ENCODE peak calls at places on chromosomes 12 and 14, in six cellular contexts. One of them, this sample, is unnamed.

GRCh38 chr14:54219281-54220121 is 177.3 kb upstream of the CDKN3 start:
- DNase-seq in GM12878: no peak
- DNase-seq in HCT116: no peak
- DNase-seq in K562: no peak
- DNase-seq in HepG2: no peak
- DNase-seq in H1: peak
- DNase-seq in this sample: no peak

GRCh38 chr12:82968644-82969339 is 282.1 kb downstream of the TMTC2 start:
- DNase-seq in GM12878: no peak
- DNase-seq in HCT116: no peak
- DNase-seq in K562: no peak
- DNase-seq in HepG2: no peak
- DNase-seq in H1: no peak
- DNase-seq in this sample: no peak

GRCh38 chr14:104794641-104795467 is 694 bp downstream of the AKT1 start:
- DNase-seq in GM12878: no peak
- DNase-seq in HCT116: no peak
- DNase-seq in K562: peak
- DNase-seq in HepG2: no peak
- DNase-seq in H1: no peak
- DNase-seq in this sample: no peak

GRCh38 chr14:24262821-24263733 is at the start of gene TGM1:
- DNase-seq in GM12878: no peak
- DNase-seq in HCT116: no peak
- DNase-seq in K562: no peak
- DNase-seq in HepG2: no peak
- DNase-seq in H1: peak
- DNase-seq in this sample: no peak

GRCh38 chr12:32053881-32054624 is 52.6 kb upstream of the BICD1 start:
- DNase-seq in GM12878: no peak
- DNase-seq in HCT116: no peak
- DNase-seq in K562: peak
- DNase-seq in HepG2: peak
- DNase-seq in H1: no peak
- DNase-seq in this sample: no peak

GRCh38 chr14:93285048-93285447 is 47.8 kb downstream of the BTBD7 start:
- DNase-seq in GM12878: no peak
- DNase-seq in HCT116: no peak
- DNase-seq in K562: no peak
- DNase-seq in HepG2: no peak
- DNase-seq in H1: no peak
- DNase-seq in this sample: no peak

GRCh38 chr12:94649349-94650142 is 811 bp downstream of the TMCC3 start:
- DNase-seq in GM12878: no peak
- DNase-seq in HCT116: no peak
- DNase-seq in K562: no peak
- DNase-seq in HepG2: no peak
- DNase-seq in H1: peak
- DNase-seq in this sample: peak

GRCh38 chr12:93573552-93574223 is 1.2 kb downstream of the SOCS2 start:
- DNase-seq in GM12878: no peak
- DNase-seq in HCT116: no peak
- DNase-seq in K562: peak
- DNase-seq in HepG2: no peak
- DNase-seq in H1: no peak
- DNase-seq in this sample: no peak

GRCh38 chr14:32244404-32244803 is 41.3 kb upstream of the RNU6-8 start:
- DNase-seq in GM12878: no peak
- DNase-seq in HCT116: no peak
- DNase-seq in K562: no peak
- DNase-seq in HepG2: peak
- DNase-seq in H1: no peak
- DNase-seq in this sample: no peak

GRCh38 chr14:99733221-99733550 is 49.1 kb downstream of the CYP46A1 start:
- DNase-seq in GM12878: no peak
- DNase-seq in HCT116: no peak
- DNase-seq in K562: no peak
- DNase-seq in HepG2: no peak
- DNase-seq in H1: no peak
- DNase-seq in this sample: no peak

GRCh38 chr14:71119832-71120231 is 212.6 kb downstream of the PCNX1 start:
- DNase-seq in GM12878: no peak
- DNase-seq in HCT116: no peak
- DNase-seq in K562: no peak
- DNase-seq in HepG2: no peak
- DNase-seq in H1: no peak
- DNase-seq in this sample: no peak

GRCh38 chr12:3630111-3630510 is 122.8 kb downstream of the CRACR2A start:
- DNase-seq in GM12878: no peak
- DNase-seq in HCT116: no peak
- DNase-seq in K562: no peak
- DNase-seq in HepG2: no peak
- DNase-seq in H1: no peak
- DNase-seq in this sample: no peak

GRCh38 chr12:32519047-32519446 is 119.7 kb downstream of the FGD4 start:
- DNase-seq in GM12878: no peak
- DNase-seq in HCT116: no peak
- DNase-seq in K562: no peak
- DNase-seq in HepG2: no peak
- DNase-seq in H1: no peak
- DNase-seq in this sample: no peak

GRCh38 chr14:69317780-69318179 is 57.8 kb downstream of the GALNT16 start:
- DNase-seq in GM12878: no peak
- DNase-seq in HCT116: no peak
- DNase-seq in K562: no peak
- DNase-seq in HepG2: no peak
- DNase-seq in H1: peak
- DNase-seq in this sample: no peak

GRCh38 chr12:503111-503761 is 43.5 kb downstream of the B4GALNT3 start:
- DNase-seq in GM12878: no peak
- DNase-seq in HCT116: peak
- DNase-seq in K562: no peak
- DNase-seq in HepG2: no peak
- DNase-seq in H1: no peak
- DNase-seq in this sample: no peak

GRCh38 chr14:91114079-91115065 is 499 bp downstream of the DGLUCY start:
- DNase-seq in GM12878: peak
- DNase-seq in HCT116: peak
- DNase-seq in K562: peak
- DNase-seq in HepG2: peak
- DNase-seq in H1: peak
- DNase-seq in this sample: peak

GRCh38 chr12:1805441-1806081 is 14.8 kb upstream of the LRTM2 start:
- DNase-seq in GM12878: no peak
- DNase-seq in HCT116: no peak
- DNase-seq in K562: no peak
- DNase-seq in HepG2: no peak
- DNase-seq in H1: no peak
- DNase-seq in this sample: no peak

GRCh38 chr12:10223208-10223607 is 10.5 kb downstream of the GABARAPL1 start:
- DNase-seq in GM12878: no peak
- DNase-seq in HCT116: no peak
- DNase-seq in K562: no peak
- DNase-seq in HepG2: no peak
- DNase-seq in H1: peak
- DNase-seq in this sample: no peak

GRCh38 chr12:6567112-6567680 is 895 bp downstream of the NOP2 start:
- DNase-seq in GM12878: no peak
- DNase-seq in HCT116: no peak
- DNase-seq in K562: no peak
- DNase-seq in HepG2: no peak
- DNase-seq in H1: no peak
- DNase-seq in this sample: no peak

GRCh38 chr12:3770891-3771290 is 18.0 kb upstream of the CRACR2A start:
- DNase-seq in GM12878: no peak
- DNase-seq in HCT116: no peak
- DNase-seq in K562: no peak
- DNase-seq in HepG2: no peak
- DNase-seq in H1: no peak
- DNase-seq in this sample: no peak

GRCh38 chr12:132236129-132236929 is 92.1 kb downstream of the NOC4L start:
- DNase-seq in GM12878: no peak
- DNase-seq in HCT116: no peak
- DNase-seq in K562: no peak
- DNase-seq in HepG2: no peak
- DNase-seq in H1: no peak
- DNase-seq in this sample: no peak

GRCh38 chr12:38384816-38385491 is 68.4 kb downstream of the ALG10B start:
- DNase-seq in GM12878: no peak
- DNase-seq in HCT116: no peak
- DNase-seq in K562: peak
- DNase-seq in HepG2: peak
- DNase-seq in H1: peak
- DNase-seq in this sample: peak

GRCh38 chr14:64478634-64479250 is 13.4 kb downstream of the AKAP5 start:
- DNase-seq in GM12878: no peak
- DNase-seq in HCT116: no peak
- DNase-seq in K562: no peak
- DNase-seq in HepG2: no peak
- DNase-seq in H1: no peak
- DNase-seq in this sample: no peak

GRCh38 chr12:90015228-90015627 is 306.6 kb upstream of the ATP2B1 start:
- DNase-seq in GM12878: no peak
- DNase-seq in HCT116: no peak
- DNase-seq in K562: no peak
- DNase-seq in HepG2: no peak
- DNase-seq in H1: no peak
- DNase-seq in this sample: no peak

GRCh38 chr12:75977952-75978671 is 53.5 kb downstream of the PHLDA1 start:
- DNase-seq in GM12878: peak
- DNase-seq in HCT116: peak
- DNase-seq in K562: peak
- DNase-seq in HepG2: peak
- DNase-seq in H1: no peak
- DNase-seq in this sample: no peak

GRCh38 chr12:47102845-47103666 is 23.3 kb upstream of the AMIGO2 start:
- DNase-seq in GM12878: no peak
- DNase-seq in HCT116: no peak
- DNase-seq in K562: no peak
- DNase-seq in HepG2: no peak
- DNase-seq in H1: no peak
- DNase-seq in this sample: no peak

GRCh38 chr12:74441872-74442271 is 95.8 kb upstream of the ATXN7L3B start:
- DNase-seq in GM12878: no peak
- DNase-seq in HCT116: no peak
- DNase-seq in K562: no peak
- DNase-seq in HepG2: no peak
- DNase-seq in H1: no peak
- DNase-seq in this sample: no peak

GRCh38 chr14:100285913-100286400 is 20.3 kb downstream of the SLC25A29 start:
- DNase-seq in GM12878: no peak
- DNase-seq in HCT116: no peak
- DNase-seq in K562: no peak
- DNase-seq in HepG2: no peak
- DNase-seq in H1: no peak
- DNase-seq in this sample: no peak

GRCh38 chr12:913919-914718 is 35.4 kb downstream of the RAD52 start:
- DNase-seq in GM12878: no peak
- DNase-seq in HCT116: no peak
- DNase-seq in K562: no peak
- DNase-seq in HepG2: no peak
- DNase-seq in H1: no peak
- DNase-seq in this sample: no peak

GRCh38 chr12:31206038-31206670 is 119.8 kb downstream of the SINHCAF start:
- DNase-seq in GM12878: no peak
- DNase-seq in HCT116: peak
- DNase-seq in K562: no peak
- DNase-seq in HepG2: no peak
- DNase-seq in H1: no peak
- DNase-seq in this sample: peak

GRCh38 chr12:2640281-2640680 is 154.5 kb upstream of the FKBP4 start:
- DNase-seq in GM12878: no peak
- DNase-seq in HCT116: no peak
- DNase-seq in K562: no peak
- DNase-seq in HepG2: no peak
- DNase-seq in H1: no peak
- DNase-seq in this sample: no peak

GRCh38 chr12:123519151-123520001 is 14.1 kb downstream of the RILPL1 start:
- DNase-seq in GM12878: no peak
- DNase-seq in HCT116: no peak
- DNase-seq in K562: no peak
- DNase-seq in HepG2: peak
- DNase-seq in H1: no peak
- DNase-seq in this sample: peak

GRCh38 chr12:24198936-24199644 is 249.6 kb upstream of the SOX5 start:
- DNase-seq in GM12878: peak
- DNase-seq in HCT116: no peak
- DNase-seq in K562: no peak
- DNase-seq in HepG2: no peak
- DNase-seq in H1: no peak
- DNase-seq in this sample: no peak

GRCh38 chr12:50665170-50665569 is 98.7 kb upstream of the ATF1 start:
- DNase-seq in GM12878: no peak
- DNase-seq in HCT116: no peak
- DNase-seq in K562: no peak
- DNase-seq in HepG2: no peak
- DNase-seq in H1: no peak
- DNase-seq in this sample: no peak

GRCh38 chr14:35814371-35815005 is 5.4 kb upstream of the RALGAPA1 start:
- DNase-seq in GM12878: no peak
- DNase-seq in HCT116: peak
- DNase-seq in K562: peak
- DNase-seq in HepG2: peak
- DNase-seq in H1: peak
- DNase-seq in this sample: no peak

GRCh38 chr12:124898200-124898950 is 16.1 kb downstream of the UBC start:
- DNase-seq in GM12878: no peak
- DNase-seq in HCT116: no peak
- DNase-seq in K562: peak
- DNase-seq in HepG2: peak
- DNase-seq in H1: peak
- DNase-seq in this sample: no peak
- TF ChIP-seq ZNF274 in GM12878: no peak
- TF ChIP-seq ZNF274 in HCT116: no peak
- TF ChIP-seq ZNF274 in K562: no peak
- TF ChIP-seq ZNF274 in HepG2: no peak
- TF ChIP-seq ZNF274 in H1: no peak
- TF ChIP-seq ZNF274 in this sample: no peak

GRCh38 chr14:76719664-76720063 is 41.6 kb upstream of the VASH1 start:
- DNase-seq in GM12878: no peak
- DNase-seq in HCT116: no peak
- DNase-seq in K562: no peak
- DNase-seq in HepG2: no peak
- DNase-seq in H1: no peak
- DNase-seq in this sample: no peak
- TF ChIP-seq ZNF274 in GM12878: no peak
- TF ChIP-seq ZNF274 in HCT116: no peak
- TF ChIP-seq ZNF274 in K562: no peak
- TF ChIP-seq ZNF274 in HepG2: no peak
- TF ChIP-seq ZNF274 in H1: no peak
- TF ChIP-seq ZNF274 in this sample: no peak

GRCh38 chr14:89444044-89444443 is 27.0 kb upstream of the FOXN3 start:
- DNase-seq in GM12878: no peak
- DNase-seq in HCT116: no peak
- DNase-seq in K562: no peak
- DNase-seq in HepG2: no peak
- DNase-seq in H1: no peak
- DNase-seq in this sample: no peak
- TF ChIP-seq ZNF274 in GM12878: no peak
- TF ChIP-seq ZNF274 in HCT116: no peak
- TF ChIP-seq ZNF274 in K562: no peak
- TF ChIP-seq ZNF274 in HepG2: no peak
- TF ChIP-seq ZNF274 in H1: no peak
- TF ChIP-seq ZNF274 in this sample: no peak

GRCh38 chr14:101596742-101597141 is 35.4 kb downstream of the DIO3 start:
- DNase-seq in GM12878: no peak
- DNase-seq in HCT116: no peak
- DNase-seq in K562: no peak
- DNase-seq in HepG2: no peak
- DNase-seq in H1: no peak
- DNase-seq in this sample: no peak
- TF ChIP-seq ZNF274 in GM12878: no peak
- TF ChIP-seq ZNF274 in HCT116: no peak
- TF ChIP-seq ZNF274 in K562: no peak
- TF ChIP-seq ZNF274 in HepG2: no peak
- TF ChIP-seq ZNF274 in H1: no peak
- TF ChIP-seq ZNF274 in this sample: no peak